ENCODE peak calls at places on chromosomes 12 and 14, in five cellular contexts. A, I, M, D and R are unnamed samples.

GRCh38 chr12:49674318-49674985 is 32.8 kb downstream of the FMNL3 start:
- DNase-seq in A (peak), I (peak), M (no peak), D (no peak), R (no peak)

GRCh38 chr12:12521044-12521485 is 41.6 kb downstream of the DUSP16 start:
- DNase-seq in A (no peak), I (no peak), M (no peak), D (no peak), R (no peak)

GRCh38 chr14:22185191-22185590 is 403.8 kb downstream of the DAD1 start:
- DNase-seq in A (no peak), I (peak), M (no peak), D (no peak), R (peak)

GRCh38 chr14:31122098-31122611 is 85.4 kb downstream of the HECTD1 start:
- DNase-seq in A (no peak), I (peak), M (no peak), D (no peak), R (no peak)

GRCh38 chr12:111085100-111085499 is 164.7 kb upstream of the MYL2 start:
- DNase-seq in A (no peak), I (no peak), M (no peak), D (no peak), R (no peak)

GRCh38 chr14:65237956-65238355 is 135.6 kb upstream of the MAX start:
- DNase-seq in A (no peak), I (no peak), M (no peak), D (no peak), R (no peak)

GRCh38 chr14:104785708-104786080 is 9.9 kb downstream of the AKT1 start:
- DNase-seq in A (no peak), I (no peak), M (no peak), D (no peak), R (no peak)

GRCh38 chr12:131950182-131950913 is 606 bp downstream of the EP400 start:
- DNase-seq in A (no peak), I (peak), M (no peak), D (peak), R (no peak)

GRCh38 chr14:102029956-102030355 is 56.9 kb downstream of the HSP90AA1 start:
- DNase-seq in A (peak), I (no peak), M (no peak), D (no peak), R (no peak)

GRCh38 chr12:91604897-91605296 is 422.3 kb upstream of the DCN start:
- DNase-seq in A (peak), I (no peak), M (no peak), D (no peak), R (no peak)

GRCh38 chr12:4115570-4115969 is 158.0 kb upstream of the CCND2 start:
- DNase-seq in A (no peak), I (no peak), M (no peak), D (no peak), R (no peak)
- TF ChIP-seq CTCF in A (no peak), I (no peak), M (no peak), D (no peak), R (no peak)

DNA sequence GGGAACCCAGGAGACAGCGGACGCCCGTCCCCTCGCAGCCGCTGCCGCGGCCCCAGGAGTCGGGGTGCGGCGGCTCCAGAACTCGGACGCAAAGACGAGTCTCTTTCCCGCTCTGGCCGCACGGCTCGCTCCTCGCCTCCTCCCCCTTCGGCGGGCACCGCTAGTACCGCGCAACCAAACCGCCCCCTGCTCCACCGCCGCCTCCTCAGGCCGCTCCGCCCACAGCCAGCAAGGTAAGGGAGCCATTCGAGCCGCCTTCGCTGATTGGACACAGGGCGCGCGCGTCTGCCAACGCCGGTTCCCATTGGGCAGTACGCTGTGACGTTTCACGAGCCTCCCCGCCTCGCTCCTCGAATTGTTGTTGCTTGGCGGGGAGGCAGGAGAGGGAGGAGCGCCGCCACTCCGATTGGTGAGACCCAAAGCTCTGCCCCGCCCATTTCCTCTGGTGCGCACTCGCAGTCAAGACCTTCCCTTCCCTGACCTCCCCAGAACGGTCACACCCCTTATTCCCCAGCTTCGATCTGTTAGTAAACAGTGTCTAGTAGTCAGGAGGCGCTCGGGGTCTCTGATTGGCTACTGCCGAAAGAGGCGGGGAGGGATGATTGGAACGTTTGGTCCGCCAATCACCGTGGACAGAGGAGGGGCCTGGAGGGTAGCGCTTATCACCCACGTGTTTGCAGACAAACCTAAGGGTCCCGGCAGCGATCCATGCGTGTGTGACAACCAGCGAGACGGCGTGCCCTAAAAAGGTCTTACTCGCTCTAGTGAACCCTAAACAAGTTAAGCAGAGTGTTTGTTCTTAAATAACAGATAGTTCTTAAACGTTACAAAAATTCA is at the start of gene RPS6KA5:
- DNase-seq in A (peak), I (peak), M (peak), D (peak), R (peak)
- TF ChIP-seq CTCF in A (no peak), I (no peak), M (no peak), D (no peak), R (no peak)

GRCh38 chr12:57780284-57780897 is 2.2 kb upstream of the TSFM start:
- DNase-seq in A (no peak), I (no peak), M (no peak), D (no peak), R (no peak)

GRCh38 chr12:57781801-57782200 is 786 bp upstream of the TSFM start:
- DNase-seq in A (no peak), I (no peak), M (no peak), D (no peak), R (no peak)

GRCh38 chr12:57777367-57777766 is 5.0 kb downstream of the EEF1AKMT3 start:
- DNase-seq in A (no peak), I (no peak), M (no peak), D (no peak), R (no peak)

GRCh38 chr12:57781241-57781640 is 1.3 kb upstream of the TSFM start:
- DNase-seq in A (no peak), I (no peak), M (no peak), D (no peak), R (no peak)

DNA sequence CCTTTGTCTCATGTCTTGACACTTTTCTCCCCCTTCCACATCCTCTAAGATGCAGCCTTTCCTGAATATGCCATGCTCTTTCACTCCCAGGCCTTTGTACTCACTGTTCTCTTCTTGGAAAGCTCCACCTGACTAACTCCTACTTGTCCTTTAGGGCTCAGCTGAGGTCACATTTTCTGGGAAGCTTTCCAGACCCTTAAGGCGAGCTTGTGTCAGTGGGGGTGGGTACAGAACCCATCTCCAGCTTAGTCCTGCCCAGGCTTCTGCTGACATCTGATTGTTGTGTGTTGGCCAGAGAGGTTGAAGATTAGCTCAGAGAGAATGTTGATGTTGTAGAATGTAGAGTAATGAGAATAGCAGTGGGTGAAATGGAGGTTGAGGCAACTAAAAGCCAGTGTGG is 2.9 kb upstream of the TSFM start:
- DNase-seq in A (no peak), I (no peak), M (no peak), D (no peak), R (no peak)
- TF ChIP-seq CTCF in A (no peak), I (no peak), M (no peak), D (no peak), R (no peak)

GRCh38 chr12:47373554-47374150 is 293.9 kb upstream of the AMIGO2 start:
- DNase-seq in A (no peak), I (no peak), M (no peak), D (no peak), R (no peak)

GRCh38 chr12:47376937-47377336 is 297.2 kb upstream of the AMIGO2 start:
- DNase-seq in A (no peak), I (no peak), M (no peak), D (no peak), R (no peak)

GRCh38 chr12:47378222-47378582 is 298.4 kb upstream of the AMIGO2 start:
- DNase-seq in A (no peak), I (no peak), M (no peak), D (no peak), R (no peak)

GRCh38 chr12:47378907-47379306 is 299.1 kb upstream of the AMIGO2 start:
- DNase-seq in A (no peak), I (no peak), M (no peak), D (no peak), R (no peak)

DNA sequence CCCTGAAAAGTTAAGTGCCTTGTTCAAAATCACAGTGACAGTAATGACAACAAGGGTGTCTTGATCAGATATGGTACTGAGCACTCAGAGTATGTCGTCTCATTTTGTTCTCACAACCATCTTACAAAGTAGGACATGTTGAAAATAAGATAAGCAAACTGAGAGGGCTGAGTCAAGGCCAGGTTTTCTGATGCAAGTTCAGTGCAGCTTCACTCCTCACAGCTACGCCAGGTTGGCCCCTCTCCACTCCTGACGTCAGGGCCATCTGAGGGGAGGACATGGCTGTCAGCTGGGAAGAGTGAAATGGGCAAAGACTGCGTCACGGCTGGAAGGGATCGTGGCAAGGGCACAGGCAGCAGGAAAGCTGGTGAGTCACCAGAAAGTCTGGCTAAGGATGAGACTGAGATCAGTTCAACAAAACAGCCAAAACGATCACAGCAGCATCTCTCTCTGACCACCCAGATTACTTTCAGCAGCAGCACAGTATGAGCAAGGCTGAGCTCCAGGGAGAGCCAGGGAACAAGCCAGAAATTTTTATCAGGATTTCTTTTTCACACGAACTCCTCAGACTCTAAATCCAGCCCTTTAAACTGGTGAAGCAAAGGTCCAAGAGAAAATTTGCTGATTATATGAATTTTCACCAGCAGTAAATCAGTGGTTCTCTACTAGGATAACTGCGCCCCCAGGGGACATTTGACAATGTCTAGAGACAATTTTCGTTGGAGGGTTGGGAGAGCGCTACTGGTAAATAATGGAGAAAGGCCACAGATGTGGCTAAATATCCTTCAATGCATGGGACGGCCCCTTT is 297.9 kb upstream of the AMIGO2 start:
- DNase-seq in A (peak), I (peak), M (peak), D (no peak), R (peak)
- TF ChIP-seq CTCF in A (no peak), I (no peak), M (no peak), D (no peak), R (no peak)

GRCh38 chr14:103056322-103057027 is 874 bp downstream of the CDC42BPB start:
- DNase-seq in A (peak), I (peak), M (no peak), D (peak), R (peak)
- TF ChIP-seq CTCF in A (no peak), I (no peak), M (no peak), D (no peak), R (no peak)

GRCh38 chr12:100200450-100201181 is at the start of gene ACTR6:
- DNase-seq in A (peak), I (peak), M (peak), D (peak), R (peak)
- TF ChIP-seq CTCF in A (no peak), I (no peak), M (no peak), D (no peak), R (no peak)

DNA sequence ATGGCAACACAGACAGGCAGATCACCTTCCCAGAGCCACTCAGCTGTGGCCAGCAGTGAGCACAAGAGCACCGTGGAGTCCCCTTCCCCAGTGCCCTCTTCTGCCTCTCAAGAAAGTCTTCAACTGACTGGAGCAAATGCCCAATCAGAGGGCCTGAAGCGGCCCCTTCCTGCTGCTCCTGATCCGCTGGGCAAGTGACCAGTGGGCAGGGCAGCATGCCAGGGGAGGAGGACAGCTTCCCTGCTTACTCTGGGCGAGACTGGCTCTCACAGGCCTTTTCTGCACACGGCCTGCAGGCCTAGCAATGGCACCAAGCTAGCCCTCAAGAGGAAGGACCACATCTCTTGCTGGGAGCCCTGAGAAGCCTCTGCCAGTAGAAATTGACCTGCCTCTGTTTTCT is 890 bp downstream of the KRT71 start:
- DNase-seq in A (no peak), I (no peak), M (no peak), D (no peak), R (no peak)
- TF ChIP-seq CTCF in A (no peak), I (no peak), M (no peak), D (no peak), R (no peak)

DNA sequence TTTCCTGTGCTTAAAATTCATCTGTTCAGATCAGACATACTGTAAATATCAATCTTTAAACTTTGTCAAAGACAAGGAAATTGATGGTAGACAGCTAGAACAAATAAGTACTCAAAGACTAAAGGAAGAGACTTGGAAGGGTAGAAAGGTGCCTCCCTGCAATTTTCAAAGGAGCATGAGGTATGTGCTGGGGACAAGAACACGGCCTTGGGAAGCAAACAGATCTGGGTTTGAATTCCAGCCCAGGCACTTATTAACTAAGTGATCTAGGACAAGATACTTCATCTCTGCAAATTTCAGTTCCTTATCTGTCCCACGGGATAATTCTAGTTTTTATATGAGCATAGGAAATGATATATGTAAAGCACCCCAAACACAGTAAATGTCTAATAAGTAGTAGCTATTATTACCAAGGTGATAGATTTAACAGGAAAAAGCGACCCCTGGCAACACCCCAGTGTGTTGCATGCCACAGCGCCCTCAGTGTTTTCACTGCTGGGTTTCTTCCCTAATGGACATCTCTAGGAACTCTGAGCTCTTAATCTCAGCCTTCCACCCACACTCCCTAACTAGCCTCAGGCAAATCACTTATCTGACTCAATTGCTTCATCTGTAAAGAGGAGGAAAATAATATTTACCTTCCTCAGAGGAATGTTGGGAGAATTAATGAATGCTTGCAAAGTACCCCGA is 44.7 kb upstream of the BMP4 start:
- DNase-seq in A (no peak), I (no peak), M (no peak), D (no peak), R (peak)
- TF ChIP-seq CTCF in A (no peak), I (no peak), M (no peak), D (no peak), R (no peak)